ENCODE peak calls at places on chromosomes 16 and 17, in six cellular contexts. I is T-helper 1 cell, F is AG08395, Z is cardiac fibroblast, R is osteocyte, W is ascending aorta. G is an unnamed sample.

GRCh38 chr16:53770641-53771040 is 66.7 kb downstream of the FTO start:
- DNase-seq in Z (peak), R (no peak), F (no peak), W (no peak), I (no peak), G (no peak)

GRCh38 chr16:57843400-57843799 is 41.1 kb upstream of the KIFC3 start:
- DNase-seq in W (no peak), F (no peak), Z (no peak), R (no peak), I (no peak), G (no peak)

GRCh38 chr16:60100371-60100770 is 1366.3 kb upstream of the GOT2 start:
- DNase-seq in Z (no peak), I (no peak), W (no peak), R (no peak), F (no peak), G (no peak)

GRCh38 chr17:78130080-78130438 is 512 bp upstream of the TMC8 start:
- DNase-seq in W (no peak), F (no peak), Z (no peak), I (no peak), R (no peak), G (no peak)

GRCh38 chr16:66728117-66728787 is 23.2 kb downstream of the DYNC1LI2 start:
- DNase-seq in R (no peak), Z (peak), I (peak), W (no peak), F (peak), G (peak)

GRCh38 chr16:30766922-30767284 is 4.8 kb downstream of the RNF40 start:
- DNase-seq in I (no peak), F (no peak), W (no peak), Z (no peak), R (no peak), G (no peak)

GRCh38 chr17:57677858-57678257 is 67.2 kb downstream of the CCDC182 start:
- DNase-seq in Z (no peak), F (no peak), R (peak), W (no peak), I (no peak), G (no peak)

GRCh38 chr17:78253946-78254672 is 22.7 kb downstream of the TMEM235 start:
- DNase-seq in W (peak), I (peak), R (peak), Z (peak), F (peak), G (peak)

GRCh38 chr16:3458278-3458851 is 14.9 kb downstream of the NAA60 start:
- DNase-seq in Z (peak), I (no peak), W (no peak), F (peak), R (no peak), G (no peak)

GRCh38 chr16:47045459-47045858 is 72.0 kb upstream of the DNAJA2 start:
- DNase-seq in I (peak), W (no peak), Z (no peak), R (no peak), F (no peak), G (no peak)

GRCh38 chr17:50647187-50647586 is 12.5 kb downstream of the ABCC3 start:
- DNase-seq in W (no peak), F (no peak), R (no peak), I (no peak), Z (no peak), G (no peak)

GRCh38 chr17:33038740-33039139 is 47.1 kb downstream of the SPACA3 start:
- DNase-seq in W (no peak), F (peak), Z (peak), R (peak), I (no peak), G (peak)

GRCh38 chr17:28426081-28426519 is 20.1 kb upstream of the SLC46A1 start:
- DNase-seq in F (peak), Z (peak), R (peak), I (no peak), W (no peak), G (no peak)

GRCh38 chr16:26765087-26765486 is 301.6 kb upstream of the C16orf82 start:
- DNase-seq in Z (no peak), I (no peak), W (no peak), R (no peak), F (peak), G (no peak)

GRCh38 chr16:87550510-87550961 is 51.8 kb upstream of the JPH3 start:
- DNase-seq in W (no peak), Z (peak), R (no peak), F (peak), I (peak), G (peak)

GRCh38 chr17:66169839-66170238 is 22.1 kb downstream of the CEP112 start:
- DNase-seq in W (no peak), R (no peak), I (no peak), F (no peak), Z (no peak), G (no peak)

GRCh38 chr17:16199093-16199492 is 16.2 kb downstream of the NCOR1 start:
- DNase-seq in R (no peak), F (no peak), I (no peak), W (no peak), Z (peak), G (no peak)

GRCh38 chr17:74330446-74330845 is 4.4 kb downstream of the KIF19 start:
- DNase-seq in I (no peak), F (no peak), W (no peak), R (no peak), Z (no peak), G (no peak)

GRCh38 chr17:39195568-39196160 is 1.8 kb downstream of the CACNB1 start:
- DNase-seq in R (no peak), Z (no peak), W (no peak), F (no peak), I (no peak), G (no peak)

GRCh38 chr17:30476726-30477082 is 504 bp upstream of the GOSR1 start:
- DNase-seq in R (no peak), I (no peak), F (no peak), W (no peak), Z (no peak), G (no peak)

GRCh38 chr16:61820398-61820797 is 215.8 kb downstream of the CDH8 start:
- DNase-seq in R (no peak), Z (peak), W (no peak), F (peak), I (no peak), G (no peak)

GRCh38 chr16:50284131-50284911 is 18.0 kb downstream of the ADCY7 start:
- DNase-seq in Z (no peak), I (no peak), F (no peak), W (no peak), R (no peak), G (no peak)

G was measured in T-helper 2 cell.